ENCODE peak calls at places on chromosomes 16 and 17, in eight cellular contexts. H, R, U, W, Q, I, G and C are unnamed samples. For H3K4me1, the result is how much of the 10 kb centered on the place peaks cover.

GRCh38 chr17:27389542-27390140 is 66.6 kb upstream of the KSR1 start:
- DNase-seq in Q (no peak), H (no peak), W (no peak), I (no peak), G (no peak), U (no peak), R (no peak), C (no peak)

GRCh38 chr16:68289621-68290329 is 21.0 kb downstream of the SLC7A6OS start:
- DNase-seq in U (no peak), R (no peak), W (peak), Q (no peak), H (no peak), G (peak), I (no peak), C (no peak)

GRCh38 chr16:83137326-83137770 is 510.6 kb downstream of the CDH13 start:
- DNase-seq in Q (peak), G (no peak), I (no peak), R (no peak), H (no peak), W (no peak), U (no peak), C (no peak)

GRCh38 chr17:13008461-13008860 is 9.4 kb downstream of the ELAC2 start:
- DNase-seq in H (no peak), W (no peak), Q (no peak), U (no peak), R (no peak), I (no peak), G (no peak), C (no peak)

GRCh38 chr17:49401971-49402491 is 12.7 kb downstream of the PHB1 start:
- DNase-seq in H (no peak), R (no peak), W (no peak), U (no peak), Q (no peak), G (no peak), I (no peak), C (no peak)

GRCh38 chr17:17140590-17140980 is 65.5 kb downstream of the PLD6 start:
- DNase-seq in R (no peak), G (peak), W (no peak), I (no peak), Q (no peak), U (no peak), H (peak), C (peak)

GRCh38 chr17:57918017-57918895 is 37.0 kb downstream of the CUEDC1 start:
- DNase-seq in Q (no peak), U (no peak), R (no peak), G (no peak), H (no peak), I (no peak), W (no peak), C (no peak)

GRCh38 chr17:78324391-78325075 is 35.3 kb downstream of the SOCS3 start:
- DNase-seq in G (peak), H (no peak), U (peak), I (no peak), R (peak), Q (peak), W (peak), C (peak)

GRCh38 chr17:76370261-76370993 is 14.0 kb upstream of the SPHK1 start:
- DNase-seq in Q (peak), G (peak), W (no peak), H (peak), U (no peak), R (peak), I (no peak), C (no peak)

GRCh38 chr17:75126954-75127353 is 4.6 kb downstream of the NT5C start:
- DNase-seq in R (no peak), W (no peak), H (no peak), U (no peak), I (no peak), G (no peak), Q (no peak), C (no peak)

GRCh38 chr16:3503513-3503912 is 2.7 kb downstream of the CLUAP1 start:
- DNase-seq in I (no peak), H (no peak), U (no peak), W (peak), R (no peak), G (no peak), Q (no peak), C (peak)

GRCh38 chr16:78770353-78771091 is 671.1 kb downstream of the WWOX start:
- DNase-seq in I (no peak), H (peak), W (peak), U (peak), R (peak), Q (peak), G (no peak), C (peak)

GRCh38 chr17:39208893-39209292 is 8.8 kb downstream of the RPL19 start:
- DNase-seq in R (no peak), Q (no peak), H (no peak), U (no peak), G (no peak), I (no peak), W (peak), C (no peak)
- H3K4me1 ChIP-seq in R (under half), Q (under half), H (under half), U (under half), G (under half), I (under half), W (under half), C (under half)

GRCh38 chr16:87387942-87388817 is 4.0 kb upstream of the MAP1LC3B start:
- DNase-seq in R (peak), G (peak), I (peak), H (peak), U (peak), W (peak), Q (peak), C (peak)
- TF ChIP-seq POLR2A in R (no peak), G (peak), I (no peak), H (no peak), U (peak), W (no peak), Q (peak), C (peak)

GRCh38 chr16:81291117-81291516 is 23.6 kb upstream of the GAN start:
- DNase-seq in R (no peak), W (no peak), U (no peak), I (no peak), G (no peak), Q (no peak), H (no peak), C (no peak)
- TF ChIP-seq CTCF in R (no peak), W (no peak), U (no peak), I (no peak), G (no peak), Q (no peak), H (no peak), C (no peak)

GRCh38 chr16:70437017-70437581 is 1.8 kb downstream of the ST3GAL2 start:
- DNase-seq in G (peak), W (no peak), R (no peak), Q (peak), U (no peak), I (no peak), H (no peak), C (no peak)

GRCh38 chr16:70432800-70433455 is 6.0 kb downstream of the ST3GAL2 start:
- DNase-seq in G (no peak), R (no peak), Q (no peak), H (no peak), W (peak), I (no peak), U (no peak), C (no peak)

GRCh38 chr16:70433456-70434103 is 5.3 kb downstream of the ST3GAL2 start:
- DNase-seq in W (no peak), U (no peak), G (peak), R (peak), H (no peak), I (no peak), Q (peak), C (no peak)

GRCh38 chr16:70432304-70432799 is 6.5 kb downstream of the ST3GAL2 start:
- DNase-seq in I (no peak), W (no peak), U (no peak), H (no peak), G (no peak), R (no peak), Q (no peak), C (no peak)

DNA sequence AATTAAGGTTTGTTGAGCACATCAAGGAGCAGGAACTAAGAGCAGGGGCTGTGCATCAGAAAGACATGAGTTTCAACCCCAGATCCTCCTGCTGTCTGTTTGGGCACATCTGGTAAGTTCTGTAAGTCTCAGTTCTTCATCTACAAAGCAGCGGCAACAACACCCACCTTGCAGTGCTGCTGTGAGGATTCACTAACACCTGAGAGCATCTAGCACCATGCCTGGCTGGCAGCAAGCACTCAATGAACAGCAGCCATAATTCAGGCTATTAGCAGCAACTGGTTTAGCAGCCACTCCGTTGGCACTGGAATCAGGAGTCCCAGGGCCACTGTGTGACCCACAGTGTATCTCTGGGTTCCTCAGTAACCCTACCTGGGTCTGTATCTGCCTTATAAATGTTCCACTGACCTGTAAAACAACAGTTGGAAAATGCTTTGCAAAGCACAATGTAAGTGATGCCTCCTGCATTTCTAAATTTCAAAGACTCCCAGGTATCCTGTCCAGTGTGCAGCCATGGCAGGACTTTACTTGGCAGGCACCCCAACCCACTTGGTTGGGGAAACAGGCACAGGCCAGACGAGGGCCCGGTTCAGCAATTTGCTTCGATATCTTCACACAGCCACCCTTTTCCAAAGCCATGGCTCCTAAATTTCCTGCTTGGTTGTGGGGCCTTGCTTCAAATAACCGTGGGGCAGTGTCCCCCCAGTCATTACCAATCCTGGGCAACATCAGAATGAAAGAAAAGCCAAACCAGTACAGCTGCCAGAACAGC is 4.2 kb downstream of the ST3GAL2 start:
- DNase-seq in H (no peak), R (no peak), U (no peak), G (no peak), I (no peak), Q (no peak), W (no peak), C (no peak)
- H3K4me1 ChIP-seq in H (half or more), R (half or more), U (half or more), G (half or more), I (under half), Q (under half), W (half or more), C (under half)

GRCh38 chr16:89720520-89720858 is 209 bp downstream of the VPS9D1 start:
- DNase-seq in R (peak), U (no peak), G (no peak), W (no peak), I (no peak), H (no peak), Q (no peak), C (no peak)
- TF ChIP-seq POLR2A in R (no peak), U (no peak), G (peak), W (peak), I (peak), H (no peak), Q (no peak), C (no peak)

GRCh38 chr17:4956493-4957061 is 5.7 kb downstream of the ENO3 start:
- DNase-seq in W (peak), R (no peak), G (no peak), Q (no peak), I (no peak), U (no peak), H (no peak), C (no peak)

GRCh38 chr17:4955091-4955490 is 4.2 kb downstream of the ENO3 start:
- DNase-seq in Q (no peak), I (no peak), G (no peak), H (no peak), U (no peak), W (no peak), R (no peak), C (no peak)

GRCh38 chr17:4958102-4958501 is 7.2 kb downstream of the ENO3 start:
- DNase-seq in R (no peak), H (no peak), U (no peak), Q (no peak), I (no peak), W (no peak), G (no peak), C (no peak)

GRCh38 chr17:4960279-4960922 is 7.2 kb downstream of the SPAG7 start:
- DNase-seq in W (no peak), H (no peak), U (no peak), G (no peak), I (no peak), R (no peak), Q (no peak), C (no peak)

DNA sequence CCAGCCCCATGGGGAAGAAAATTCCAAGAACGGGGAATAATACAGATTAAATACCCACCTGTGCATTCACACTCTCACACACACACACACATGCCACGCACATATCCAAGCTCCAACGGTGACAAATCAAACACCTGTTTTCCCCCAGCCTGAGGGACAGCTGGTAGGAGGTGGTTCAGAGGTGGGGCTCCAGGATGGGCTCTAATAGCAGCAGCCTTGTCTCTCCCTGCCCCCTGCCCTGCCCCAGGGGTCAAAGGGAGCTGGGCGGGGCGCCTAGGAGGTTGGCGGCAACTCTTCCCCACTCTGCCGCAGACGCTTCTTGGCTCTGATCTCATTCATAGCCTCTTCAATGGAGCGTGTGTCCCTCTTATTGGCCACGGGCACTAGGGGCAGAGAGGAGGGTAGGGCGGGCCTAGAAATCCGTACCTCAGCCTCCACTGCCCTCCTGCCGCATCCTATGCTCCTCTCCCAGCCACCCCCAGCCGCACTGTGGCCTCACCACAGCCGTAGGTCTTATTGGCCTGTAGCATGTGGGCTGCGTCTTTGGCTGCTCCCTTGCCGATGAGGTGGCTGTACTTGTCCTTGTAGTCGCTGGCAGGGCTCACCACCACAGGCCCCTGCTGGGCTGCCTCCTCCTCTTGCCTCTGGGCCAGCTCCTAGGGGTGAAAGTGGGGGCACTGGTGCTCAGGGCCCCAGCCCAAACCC is 8.2 kb downstream of the SPAG7 start:
- DNase-seq in W (no peak), H (no peak), G (no peak), R (no peak), I (no peak), U (no peak), Q (no peak), C (no peak)
- TF ChIP-seq CTCF in W (no peak), H (no peak), G (no peak), R (no peak), I (no peak), U (no peak), Q (no peak), C (no peak)

GRCh38 chr16:19286827-19287226 is 1.3 kb downstream of the CLEC19A start:
- DNase-seq in U (no peak), R (no peak), H (no peak), W (no peak), I (no peak), Q (no peak), G (no peak), C (no peak)

GRCh38 chr16:19290860-19291259 is 5.3 kb downstream of the CLEC19A start:
- DNase-seq in W (no peak), I (no peak), R (no peak), H (no peak), G (no peak), U (no peak), Q (no peak), C (no peak)

GRCh38 chr16:19287241-19287640 is 1.7 kb downstream of the CLEC19A start:
- DNase-seq in Q (no peak), U (no peak), R (no peak), H (no peak), G (no peak), W (no peak), I (no peak), C (no peak)

GRCh38 chr16:19289805-19290490 is 4.4 kb downstream of the CLEC19A start:
- DNase-seq in R (no peak), W (no peak), Q (no peak), I (no peak), G (no peak), U (no peak), H (no peak), C (no peak)

GRCh38 chr16:19288872-19289799 is 3.6 kb downstream of the CLEC19A start:
- DNase-seq in G (no peak), Q (no peak), R (no peak), H (no peak), U (no peak), W (no peak), I (peak), C (no peak)
- H3K4me1 ChIP-seq in G (under half), Q (under half), R (under half), H (under half), U (under half), W (under half), I (under half), C (under half)

DNA sequence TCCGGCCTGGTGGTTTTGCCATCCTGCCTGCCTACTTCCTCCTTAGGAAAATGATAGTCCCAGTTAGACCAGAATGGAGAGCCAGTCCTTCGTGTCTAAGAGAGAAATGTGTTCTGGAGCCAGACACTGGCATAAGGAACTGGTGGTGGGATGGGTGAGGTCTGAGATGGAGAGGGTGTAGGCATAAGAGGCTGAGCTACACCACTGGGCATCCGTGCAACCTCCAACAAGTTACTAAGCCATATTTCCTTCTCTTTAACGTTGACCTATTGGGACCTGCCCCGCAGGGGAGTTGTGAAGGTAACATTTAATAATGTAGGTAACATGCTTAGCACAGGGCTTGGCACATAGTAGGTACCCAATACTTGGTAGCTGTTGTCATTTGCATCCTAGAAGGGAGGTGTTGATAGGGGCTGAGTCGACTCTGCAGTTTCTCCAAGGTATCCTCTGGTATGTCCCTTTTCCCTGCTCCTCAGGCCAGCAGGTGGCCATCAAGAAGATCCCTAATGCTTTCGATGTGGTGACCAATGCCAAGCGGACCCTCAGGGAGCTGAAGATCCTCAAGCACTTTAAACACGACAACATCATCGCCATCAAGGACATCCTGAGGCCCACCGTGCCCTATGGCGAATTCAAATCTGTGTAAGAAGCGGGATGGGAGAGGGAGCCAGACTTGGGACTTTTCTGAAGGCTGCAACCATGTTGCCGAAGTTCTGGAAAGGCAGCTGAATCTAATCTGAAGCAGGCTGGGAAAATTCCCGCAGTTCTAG is 1.2 kb downstream of the MAPK7 start:
- DNase-seq in R (no peak), W (no peak), U (no peak), Q (peak), H (no peak), G (no peak), I (no peak), C (no peak)
- TF ChIP-seq POLR2A in R (no peak), W (no peak), U (no peak), Q (no peak), H (no peak), G (no peak), I (no peak), C (no peak)

GRCh38 chr17:44801880-44802279 is 28.2 kb downstream of the GJC1 start:
- DNase-seq in I (no peak), U (no peak), W (no peak), G (no peak), Q (no peak), H (no peak), R (no peak), C (no peak)
- TF ChIP-seq CTCF in I (no peak), U (no peak), W (no peak), G (no peak), Q (no peak), H (no peak), R (no peak), C (no peak)